ENCODE peak calls at places on chromosomes 2 and 18, in four cellular contexts. H, N, J and D are unnamed samples.

GRCh38 chr2:145812163-145812554 is 1292.2 kb upstream of the ZEB2 start:
- DNase-seq in H (no peak), N (no peak), J (no peak), D (no peak)

GRCh38 chr2:171763602-171764001 is 76.3 kb downstream of the DYNC1I2 start:
- DNase-seq in H (no peak), N (no peak), J (no peak), D (no peak)

GRCh38 chr18:35983818-35984217 is 11.3 kb downstream of the RMP24 start:
- DNase-seq in H (no peak), N (no peak), J (no peak), D (no peak)

GRCh38 chr18:25289040-25289631 is 62.8 kb downstream of the ZNF521 start:
- DNase-seq in H (no peak), N (no peak), J (peak), D (no peak)

GRCh38 chr2:47339745-47340541 is 63.0 kb upstream of the MSH2 start:
- DNase-seq in H (no peak), N (no peak), J (peak), D (no peak)

GRCh38 chr2:54081574-54081973 is 33.8 kb upstream of the ACYP2 start:
- DNase-seq in H (no peak), N (no peak), J (no peak), D (no peak)

GRCh38 chr2:191255756-191256312 is 10.6 kb downstream of the MYO1B start:
- DNase-seq in H (no peak), N (no peak), J (no peak), D (no peak)

GRCh38 chr18:74778191-74778847 is 180.6 kb downstream of the ZNF407 start:
- DNase-seq in H (no peak), N (no peak), J (no peak), D (no peak)

GRCh38 chr2:128306081-128306930 is 12.4 kb downstream of the HS6ST1 start:
- DNase-seq in H (peak), N (peak), J (peak), D (no peak)

GRCh38 chr2:222193328-222194008 is 105.3 kb downstream of the PAX3 start:
- DNase-seq in H (no peak), N (no peak), J (peak), D (no peak)

GRCh38 chr2:37471994-37472393 is 127.6 kb downstream of the QPCT start:
- DNase-seq in H (no peak), N (no peak), J (no peak), D (no peak)

GRCh38 chr18:74945774-74946545 is 263.0 kb downstream of the PTGR3 start:
- DNase-seq in H (no peak), N (no peak), J (no peak), D (no peak)

GRCh38 chr18:44356566-44357157 is 324.0 kb upstream of the SETBP1 start:
- DNase-seq in H (no peak), N (no peak), J (no peak), D (no peak)

GRCh38 chr2:64626963-64627760 is 26.6 kb downstream of the SERTAD2 start:
- DNase-seq in H (no peak), N (no peak), J (no peak), D (peak)

GRCh38 chr2:224381913-224382647 is 19.8 kb downstream of the FAM124B start:
- DNase-seq in H (no peak), N (no peak), J (no peak), D (no peak)

GRCh38 chr2:237647176-237648015 is 20.0 kb downstream of the LRRFIP1 start:
- DNase-seq in H (no peak), N (no peak), J (no peak), D (no peak)

GRCh38 chr2:68319397-68320117 is at the start of gene CNRIP1:
- DNase-seq in H (peak), N (peak), J (peak), D (peak)

GRCh38 chr2:58204195-58204959 is 36.7 kb downstream of the FANCL start:
- DNase-seq in H (no peak), N (no peak), J (no peak), D (no peak)

GRCh38 chr2:119464977-119465376 is 33.3 kb downstream of the TMEM37 start:
- DNase-seq in H (no peak), N (no peak), J (no peak), D (no peak)

DNA sequence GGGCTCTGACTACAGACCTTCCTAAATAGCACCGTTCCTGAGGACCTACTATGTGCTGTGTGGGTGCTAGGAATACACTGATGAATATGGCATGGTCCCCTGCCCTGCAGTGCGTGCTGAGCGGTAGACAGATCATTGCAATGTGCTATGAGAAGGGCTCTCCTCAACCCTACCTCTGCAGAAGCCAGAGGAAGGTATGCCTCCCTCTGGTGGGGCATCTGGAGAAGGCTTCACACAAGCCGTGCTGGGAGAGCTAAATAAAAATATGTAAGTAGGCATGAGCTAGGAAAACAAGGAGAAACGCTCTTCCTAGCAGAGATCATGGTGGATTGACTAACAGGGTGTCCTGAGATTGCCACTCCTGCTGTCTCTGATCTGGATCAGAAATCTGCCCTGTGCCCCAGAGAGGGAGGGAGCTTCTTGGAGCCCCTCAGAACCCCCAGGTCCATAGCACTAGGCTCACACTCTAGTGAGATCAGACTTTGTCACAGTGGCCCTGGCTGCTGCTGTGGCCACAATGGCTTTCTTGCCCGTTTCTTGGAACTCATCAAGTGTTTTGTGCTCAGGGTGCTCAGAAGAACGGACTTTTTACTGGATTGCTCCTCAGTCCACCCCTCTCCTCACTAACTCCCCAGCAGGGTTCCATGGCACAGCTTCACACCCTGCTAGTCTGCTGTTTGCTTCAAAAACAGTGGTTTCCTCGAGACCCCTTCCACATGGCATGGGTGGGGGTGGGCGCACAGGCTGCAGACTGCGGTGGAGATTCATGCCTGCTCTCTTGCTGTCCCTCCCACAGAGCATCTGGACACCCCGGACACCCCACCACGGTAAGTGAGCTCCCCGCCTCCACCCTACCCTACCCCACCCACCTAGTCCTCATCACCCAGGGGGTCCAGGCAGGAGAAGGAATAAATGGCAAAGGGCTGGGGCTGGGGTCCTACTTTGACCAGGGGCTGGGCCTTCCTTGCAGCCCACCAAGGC is 14.2 kb downstream of the SIGLEC15 start:
- DNase-seq in H (peak), N (no peak), J (peak), D (peak)
- TF ChIP-seq CTCF in H (peak), N (no peak), J (peak), D (peak)

GRCh38 chr2:218809515-218809914 is 22.1 kb downstream of the PRKAG3 start:
- DNase-seq in H (no peak), N (no peak), J (no peak), D (no peak)

GRCh38 chr2:218810251-218810650 is 21.4 kb downstream of the PRKAG3 start:
- DNase-seq in H (no peak), N (no peak), J (no peak), D (no peak)

GRCh38 chr2:218806346-218806978 is 24.5 kb downstream of the CYP27A1 start:
- DNase-seq in H (peak), N (peak), J (peak), D (peak)

GRCh38 chr2:218805627-218806026 is 23.7 kb downstream of the CYP27A1 start:
- DNase-seq in H (no peak), N (no peak), J (peak), D (no peak)

GRCh38 chr2:218807626-218808025 is 24.0 kb downstream of the PRKAG3 start:
- DNase-seq in H (no peak), N (no peak), J (no peak), D (no peak)
- H3K27ac ChIP-seq in H (no peak), N (no peak), J (peak), D (peak)

DNA sequence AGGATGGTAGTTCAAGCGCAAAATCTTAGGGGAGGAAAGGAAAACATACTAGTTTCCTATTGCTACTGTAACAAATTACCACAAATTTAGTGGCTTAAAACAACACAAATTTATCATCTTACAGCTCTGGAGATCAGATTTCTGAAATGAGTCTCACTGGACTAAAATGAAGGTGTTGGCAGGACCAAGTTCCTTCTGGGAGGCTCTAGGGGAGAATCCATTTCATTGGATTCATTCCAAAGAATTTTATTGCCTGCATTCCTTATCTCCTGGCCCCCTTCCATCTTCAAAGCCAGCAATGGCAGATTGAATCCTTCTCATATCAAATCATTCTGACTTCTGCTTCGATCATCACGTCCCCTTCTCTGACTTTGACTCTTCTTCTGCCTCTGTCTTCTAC is 250.9 kb downstream of the IRS1 start:
- DNase-seq in H (no peak), N (no peak), J (no peak), D (no peak)
- H3K4me3 ChIP-seq in H (no peak), N (no peak), J (no peak), D (no peak)

GRCh38 chr2:196068271-196069209 is at the start of gene DNAH7:
- DNase-seq in H (peak), N (peak), J (peak), D (peak)

GRCh38 chr2:196063773-196064172 is 4.9 kb downstream of the DNAH7 start:
- DNase-seq in H (no peak), N (no peak), J (no peak), D (no peak)

GRCh38 chr2:196066794-196067382 is 1.7 kb downstream of the DNAH7 start:
- DNase-seq in H (no peak), N (no peak), J (peak), D (no peak)
- TF ChIP-seq CTCF in H (peak), N (no peak), J (peak), D (peak)

GRCh38 chr2:216121255-216121654 is 12.1 kb downstream of the XRCC5 start:
- DNase-seq in H (no peak), N (no peak), J (no peak), D (no peak)
- H3K27ac ChIP-seq in H (no peak), N (no peak), J (no peak), D (no peak)

DNA sequence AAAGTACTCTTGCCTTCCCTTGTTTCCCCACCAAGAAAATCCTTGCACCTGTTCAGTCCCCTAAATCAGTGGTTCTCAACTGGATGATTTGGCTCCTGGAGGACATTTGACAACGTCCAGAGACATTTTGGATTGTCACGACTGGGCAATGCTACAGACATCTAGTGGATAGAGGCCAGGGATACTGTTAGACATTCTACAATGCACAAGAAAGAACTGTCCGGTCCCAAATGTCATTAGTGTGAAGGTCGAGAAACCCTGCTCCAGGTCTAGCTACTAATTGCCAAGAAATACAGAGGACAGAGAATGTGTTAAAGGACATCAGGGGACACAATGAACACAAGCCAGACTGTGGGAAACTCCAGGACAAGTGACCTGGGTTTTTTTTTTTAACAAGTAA is 60.0 kb downstream of the LRP2 start:
- DNase-seq in H (no peak), N (no peak), J (no peak), D (no peak)
- H3K4me3 ChIP-seq in H (no peak), N (no peak), J (no peak), D (no peak)

DNA sequence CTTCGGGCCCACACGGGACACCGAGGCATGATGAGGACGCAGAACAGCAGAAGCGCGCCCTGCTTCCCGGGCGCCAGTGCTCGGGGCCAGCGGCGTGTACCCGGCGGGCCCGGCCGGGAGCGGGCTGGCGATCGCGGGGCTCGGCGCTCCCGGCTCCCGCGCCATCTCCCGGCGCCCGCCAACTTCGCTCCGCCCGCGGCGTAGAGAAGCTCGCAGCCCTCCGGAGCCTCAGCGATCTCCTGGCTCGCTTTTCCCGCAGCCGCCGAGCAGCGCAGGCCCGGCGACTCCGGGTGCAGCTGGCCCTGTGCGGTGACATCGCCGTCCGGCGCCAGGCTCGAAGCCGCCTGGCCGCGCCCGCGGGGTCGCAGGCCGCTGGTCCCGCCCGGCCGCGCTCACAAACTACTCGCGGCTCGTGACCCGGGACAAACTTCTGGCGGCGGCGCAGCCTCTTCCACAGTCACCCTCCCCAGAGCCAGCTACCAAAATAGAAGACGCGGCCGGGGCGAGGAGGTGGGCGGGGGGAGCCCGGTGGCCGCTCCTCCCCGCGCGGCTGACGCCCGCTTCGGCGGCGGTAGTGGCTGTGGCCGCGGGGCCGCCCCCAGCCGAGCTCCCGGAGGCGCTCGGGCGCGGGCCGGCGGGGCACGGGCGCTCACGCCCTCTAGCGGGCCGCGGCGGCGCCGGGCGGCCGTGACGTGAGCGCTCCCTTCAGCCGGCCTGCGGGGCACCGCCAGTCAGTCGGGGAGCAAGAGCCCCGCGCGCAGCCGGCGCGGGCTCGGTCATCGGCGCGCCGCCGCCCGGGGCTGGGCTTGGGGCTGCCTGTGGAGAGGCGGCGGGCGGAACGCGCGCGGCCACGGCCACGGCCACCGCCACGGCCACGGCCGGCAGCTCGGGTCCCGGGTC is at the start of gene PTPRM:
- DNase-seq in H (peak), N (peak), J (peak), D (peak)
- TF ChIP-seq CTCF in H (no peak), N (peak), J (peak), D (no peak)

GRCh38 chr2:33488178-33488690 is 11.8 kb downstream of the RASGRP3 start:
- DNase-seq in H (no peak), N (no peak), J (no peak), D (no peak)

GRCh38 chr2:33488715-33489540 is 12.5 kb downstream of the RASGRP3 start:
- DNase-seq in H (no peak), N (no peak), J (no peak), D (no peak)

GRCh38 chr2:33486544-33486943 is 10.1 kb downstream of the RASGRP3 start:
- DNase-seq in H (no peak), N (no peak), J (no peak), D (no peak)

GRCh38 chr2:33482518-33482917 is 6.1 kb downstream of the RASGRP3 start:
- DNase-seq in H (no peak), N (no peak), J (no peak), D (no peak)

GRCh38 chr2:33484042-33484621 is 7.7 kb downstream of the RASGRP3 start:
- DNase-seq in H (no peak), N (no peak), J (no peak), D (no peak)
- H3K27ac ChIP-seq in H (no peak), N (no peak), J (no peak), D (peak)

DNA sequence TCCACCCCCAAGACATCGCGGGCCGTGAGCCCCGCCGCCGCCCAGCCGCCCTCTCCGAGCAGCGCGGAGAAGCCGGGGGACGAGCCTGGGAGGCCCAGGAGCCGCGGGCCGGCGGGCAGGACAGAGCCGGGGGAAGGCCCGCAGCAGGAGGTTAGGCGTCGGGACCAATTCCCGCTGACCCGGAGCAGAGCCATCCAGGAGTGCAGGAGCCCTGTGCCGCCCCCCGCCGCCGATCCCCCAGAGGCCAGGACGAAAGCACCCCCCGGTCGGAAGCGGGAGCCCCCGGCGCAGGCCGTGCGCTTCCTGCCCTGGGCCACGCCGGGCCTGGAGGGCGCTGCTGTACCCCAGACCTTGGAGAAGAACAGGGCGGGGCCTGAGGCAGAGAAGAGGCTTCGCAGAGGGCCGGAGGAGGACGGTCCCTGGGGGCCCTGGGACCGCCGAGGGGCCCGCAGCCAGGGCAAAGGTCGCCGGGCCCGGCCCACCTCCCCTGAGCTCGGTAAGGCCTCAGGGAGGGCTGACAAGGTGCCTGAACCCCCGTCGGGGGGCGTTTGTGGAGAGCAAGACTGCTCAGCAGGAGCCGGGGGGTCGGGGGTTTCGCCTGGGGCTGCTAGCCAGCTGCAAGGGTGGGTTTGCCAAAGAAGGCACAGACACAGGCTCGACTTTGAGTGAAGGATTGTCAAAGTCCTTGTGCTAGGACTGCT is 14.3 kb downstream of the SPEG start:
- DNase-seq in H (no peak), N (no peak), J (no peak), D (no peak)
- H3K4me3 ChIP-seq in H (no peak), N (no peak), J (no peak), D (peak)

GRCh38 chr2:10240911-10241610 is 61.6 kb upstream of the HPCAL1 start:
- DNase-seq in H (no peak), N (peak), J (no peak), D (no peak)
- TF ChIP-seq CTCF in H (no peak), N (no peak), J (no peak), D (no peak)